ENCODE peak calls at places on chromosomes 4 and X, in four cellular contexts. One of them, this sample, is unnamed.

GRCh38 chr4:16192067-16192466 is 34.2 kb downstream of the TAPT1 start:
- DNase-seq in transverse colon: no peak
- DNase-seq in upper lobe of right lung: no peak
- DNase-seq in uterus: no peak
- DNase-seq in this sample: no peak

GRCh38 chr4:181520790-181521189 is 722.4 kb upstream of the TENM3 start:
- DNase-seq in transverse colon: no peak
- DNase-seq in upper lobe of right lung: no peak
- DNase-seq in uterus: no peak
- DNase-seq in this sample: no peak

GRCh38 chrX:94400488-94400887 is 726.5 kb downstream of the FAM133A start:
- DNase-seq in transverse colon: no peak
- DNase-seq in upper lobe of right lung: no peak
- DNase-seq in uterus: no peak
- DNase-seq in this sample: no peak

GRCh38 chrX:151176351-151176750 is at the start of gene GPR50:
- DNase-seq in transverse colon: no peak
- DNase-seq in upper lobe of right lung: no peak
- DNase-seq in uterus: no peak
- DNase-seq in this sample: no peak

GRCh38 chr4:169823685-169824084 is 65.9 kb upstream of the HPF1 start:
- DNase-seq in transverse colon: peak
- DNase-seq in upper lobe of right lung: no peak
- DNase-seq in uterus: no peak
- DNase-seq in this sample: no peak

GRCh38 chrX:119685225-119686066 is 7.5 kb downstream of the SEPTIN6 start:
- DNase-seq in transverse colon: no peak
- DNase-seq in upper lobe of right lung: peak
- DNase-seq in uterus: peak
- DNase-seq in this sample: no peak

GRCh38 chrX:19649227-19650009 is 134.1 kb upstream of the MAP3K15 start:
- DNase-seq in transverse colon: no peak
- DNase-seq in upper lobe of right lung: no peak
- DNase-seq in uterus: no peak
- DNase-seq in this sample: no peak

GRCh38 chr4:56637154-56637553 is 43.9 kb downstream of the HOPX start:
- DNase-seq in transverse colon: no peak
- DNase-seq in upper lobe of right lung: no peak
- DNase-seq in uterus: no peak
- DNase-seq in this sample: no peak

GRCh38 chr4:52552778-52553177 is 106.3 kb downstream of the USP46 start:
- DNase-seq in transverse colon: no peak
- DNase-seq in upper lobe of right lung: no peak
- DNase-seq in uterus: no peak
- DNase-seq in this sample: no peak

GRCh38 chrX:39900788-39901170 is 197.0 kb downstream of the BCOR start:
- DNase-seq in transverse colon: no peak
- DNase-seq in upper lobe of right lung: no peak
- DNase-seq in uterus: no peak
- DNase-seq in this sample: no peak

GRCh38 chrX:47674776-47675175 is 15.8 kb upstream of the UXT start:
- DNase-seq in transverse colon: no peak
- DNase-seq in upper lobe of right lung: no peak
- DNase-seq in uterus: no peak
- DNase-seq in this sample: no peak

GRCh38 chr4:119729815-119730643 is 101.4 kb upstream of the PDE5A start:
- DNase-seq in transverse colon: peak
- DNase-seq in upper lobe of right lung: no peak
- DNase-seq in uterus: peak
- DNase-seq in this sample: no peak

GRCh38 chrX:48521353-48522243 is at the start of gene EBP:
- DNase-seq in transverse colon: peak
- DNase-seq in upper lobe of right lung: peak
- DNase-seq in uterus: peak
- DNase-seq in this sample: peak

GRCh38 chr4:99755223-99755944 is 61.2 kb upstream of the DAPP1 start:
- DNase-seq in transverse colon: no peak
- DNase-seq in upper lobe of right lung: no peak
- DNase-seq in uterus: no peak
- DNase-seq in this sample: no peak

GRCh38 chrX:39242187-39242586 is 440.9 kb downstream of the MID1IP1 start:
- DNase-seq in transverse colon: peak
- DNase-seq in upper lobe of right lung: no peak
- DNase-seq in uterus: no peak
- DNase-seq in this sample: no peak

GRCh38 chrX:109889289-109890006 is 113.5 kb upstream of the TMEM164 start:
- DNase-seq in transverse colon: no peak
- DNase-seq in upper lobe of right lung: no peak
- DNase-seq in uterus: no peak
- DNase-seq in this sample: no peak

GRCh38 chr4:98446499-98447375 is 185.6 kb downstream of the RAP1GDS1 start:
- DNase-seq in transverse colon: peak
- DNase-seq in upper lobe of right lung: no peak
- DNase-seq in uterus: no peak
- DNase-seq in this sample: peak

GRCh38 chr4:15855804-15856475 is 77.8 kb downstream of the CD38 start:
- DNase-seq in transverse colon: no peak
- DNase-seq in upper lobe of right lung: no peak
- DNase-seq in uterus: peak
- DNase-seq in this sample: no peak

GRCh38 chrX:47936224-47936939 is 67.4 kb downstream of the ZNF182 start:
- DNase-seq in transverse colon: no peak
- DNase-seq in upper lobe of right lung: no peak
- DNase-seq in uterus: no peak
- DNase-seq in this sample: no peak

GRCh38 chrX:113545040-113545439 is 704.4 kb upstream of the AMOT start:
- DNase-seq in transverse colon: no peak
- DNase-seq in upper lobe of right lung: no peak
- DNase-seq in uterus: no peak
- DNase-seq in this sample: no peak
- H3K27ac ChIP-seq in transverse colon: no peak
- H3K27ac ChIP-seq in upper lobe of right lung: no peak
- H3K27ac ChIP-seq in uterus: no peak
- H3K27ac ChIP-seq in this sample: no peak

GRCh38 chr4:48578132-48578964 is 88.3 kb downstream of the ZAR1 start:
- DNase-seq in transverse colon: peak
- DNase-seq in upper lobe of right lung: no peak
- DNase-seq in uterus: peak
- DNase-seq in this sample: no peak

GRCh38 chr4:48571471-48571870 is 81.4 kb downstream of the ZAR1 start:
- DNase-seq in transverse colon: no peak
- DNase-seq in upper lobe of right lung: no peak
- DNase-seq in uterus: no peak
- DNase-seq in this sample: no peak

GRCh38 chr4:48570646-48571220 is 80.7 kb downstream of the ZAR1 start:
- DNase-seq in transverse colon: no peak
- DNase-seq in upper lobe of right lung: no peak
- DNase-seq in uterus: no peak
- DNase-seq in this sample: no peak

DNA sequence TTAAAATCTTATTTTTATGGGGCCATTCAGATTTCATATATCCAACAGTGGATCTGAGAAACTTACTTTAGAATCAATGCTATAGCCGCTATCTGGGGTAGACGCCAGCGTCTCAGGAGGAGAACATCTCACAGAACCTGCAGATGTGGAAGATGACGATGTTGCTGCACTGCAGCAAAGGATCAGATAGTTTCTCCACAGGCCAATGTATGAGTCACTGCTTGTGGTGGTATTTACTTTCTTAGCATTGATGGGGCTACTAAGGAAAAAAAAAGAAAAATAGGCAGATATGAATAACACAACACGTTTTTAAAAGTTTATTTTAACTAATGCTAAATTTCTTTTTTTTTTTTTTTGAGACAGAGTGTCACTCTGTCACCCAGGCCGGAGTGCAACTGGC is 85.9 kb downstream of the ZAR1 start:
- DNase-seq in transverse colon: no peak
- DNase-seq in upper lobe of right lung: no peak
- DNase-seq in uterus: no peak
- DNase-seq in this sample: no peak
- TF ChIP-seq CTCF in transverse colon: no peak
- TF ChIP-seq CTCF in upper lobe of right lung: no peak
- TF ChIP-seq CTCF in uterus: no peak
- TF ChIP-seq CTCF in this sample: no peak

DNA sequence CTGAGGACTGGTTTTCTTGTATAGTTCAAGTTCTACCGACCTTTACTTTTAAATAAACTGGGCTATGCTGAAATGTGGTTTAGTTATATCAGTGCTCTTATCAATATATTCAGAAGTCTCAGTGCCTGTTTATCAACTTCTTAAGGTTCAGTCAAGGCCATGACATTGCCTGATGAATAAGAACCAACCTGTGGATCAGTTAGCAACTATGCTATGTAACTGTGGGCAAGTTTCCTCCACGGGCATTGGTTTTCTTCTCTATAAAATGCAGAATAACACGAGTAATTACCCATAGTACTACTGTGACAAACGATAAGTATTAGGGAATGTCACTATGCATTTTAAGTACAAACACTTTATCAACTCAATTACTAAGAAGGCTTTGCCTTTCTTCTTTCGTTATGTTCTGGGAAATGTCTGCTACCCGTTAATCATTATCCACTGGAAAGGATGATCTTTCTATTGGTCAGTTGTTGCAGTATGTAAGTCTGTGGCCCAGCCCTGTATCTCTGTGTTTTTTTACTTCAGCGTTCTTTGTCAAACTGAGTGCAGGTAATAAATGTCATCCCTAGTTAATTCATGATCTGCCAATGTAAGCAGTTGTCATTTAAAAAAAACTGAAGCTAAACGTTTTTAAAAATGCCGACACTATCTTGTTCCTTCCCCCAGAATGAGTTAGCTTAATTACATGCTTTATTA is 181.8 kb downstream of the PCDH7 start:
- DNase-seq in transverse colon: no peak
- DNase-seq in upper lobe of right lung: no peak
- DNase-seq in uterus: no peak
- DNase-seq in this sample: no peak
- H3K27ac ChIP-seq in transverse colon: no peak
- H3K27ac ChIP-seq in upper lobe of right lung: no peak
- H3K27ac ChIP-seq in uterus: peak
- H3K27ac ChIP-seq in this sample: no peak

GRCh38 chr4:87342872-87343271 is 20.2 kb upstream of the HSD17B13 start:
- DNase-seq in transverse colon: no peak
- DNase-seq in upper lobe of right lung: no peak
- DNase-seq in uterus: no peak
- DNase-seq in this sample: no peak
- TF ChIP-seq CTCF in transverse colon: no peak
- TF ChIP-seq CTCF in upper lobe of right lung: no peak
- TF ChIP-seq CTCF in uterus: no peak
- TF ChIP-seq CTCF in this sample: no peak

DNA sequence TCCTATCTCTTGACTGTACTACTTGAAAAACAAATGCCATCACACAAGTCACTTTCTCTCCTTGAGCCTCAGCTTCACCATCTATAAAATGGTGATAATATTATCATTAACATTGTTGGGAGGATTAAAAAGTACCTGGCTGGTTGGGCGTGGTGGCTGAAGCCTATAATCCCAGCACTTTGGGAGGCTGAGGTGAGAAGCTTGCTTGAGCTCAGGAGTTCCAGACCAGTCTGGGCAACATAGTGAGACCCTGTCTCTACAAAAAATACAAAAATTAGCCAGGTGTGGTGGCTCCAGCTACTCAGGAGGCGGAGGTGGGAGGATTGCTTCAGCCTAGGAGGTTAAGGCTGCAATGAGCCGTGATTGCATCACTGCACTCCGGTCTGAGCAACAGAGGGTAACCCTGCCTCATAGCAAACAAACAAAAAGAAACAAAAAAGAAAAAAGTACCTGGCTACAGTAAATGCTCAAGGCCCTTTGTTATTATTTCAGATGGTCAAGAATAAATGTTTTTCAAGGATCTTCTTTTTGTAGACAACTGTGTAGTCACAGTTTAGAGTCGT is 120.3 kb downstream of the CHRNA9 start:
- DNase-seq in transverse colon: no peak
- DNase-seq in upper lobe of right lung: peak
- DNase-seq in uterus: no peak
- DNase-seq in this sample: no peak
- H3K27ac ChIP-seq in transverse colon: no peak
- H3K27ac ChIP-seq in upper lobe of right lung: peak
- H3K27ac ChIP-seq in uterus: no peak
- H3K27ac ChIP-seq in this sample: no peak

GRCh38 chrX:44544036-44544435 is 1.4 kb upstream of the FUNDC1 start:
- DNase-seq in transverse colon: no peak
- DNase-seq in upper lobe of right lung: no peak
- DNase-seq in uterus: no peak
- DNase-seq in this sample: no peak

GRCh38 chrX:44542567-44543325 is at the start of gene FUNDC1:
- DNase-seq in transverse colon: peak
- DNase-seq in upper lobe of right lung: peak
- DNase-seq in uterus: peak
- DNase-seq in this sample: peak
- TF ChIP-seq CTCF in transverse colon: no peak
- TF ChIP-seq CTCF in upper lobe of right lung: no peak
- TF ChIP-seq CTCF in uterus: peak
- TF ChIP-seq CTCF in this sample: peak

DNA sequence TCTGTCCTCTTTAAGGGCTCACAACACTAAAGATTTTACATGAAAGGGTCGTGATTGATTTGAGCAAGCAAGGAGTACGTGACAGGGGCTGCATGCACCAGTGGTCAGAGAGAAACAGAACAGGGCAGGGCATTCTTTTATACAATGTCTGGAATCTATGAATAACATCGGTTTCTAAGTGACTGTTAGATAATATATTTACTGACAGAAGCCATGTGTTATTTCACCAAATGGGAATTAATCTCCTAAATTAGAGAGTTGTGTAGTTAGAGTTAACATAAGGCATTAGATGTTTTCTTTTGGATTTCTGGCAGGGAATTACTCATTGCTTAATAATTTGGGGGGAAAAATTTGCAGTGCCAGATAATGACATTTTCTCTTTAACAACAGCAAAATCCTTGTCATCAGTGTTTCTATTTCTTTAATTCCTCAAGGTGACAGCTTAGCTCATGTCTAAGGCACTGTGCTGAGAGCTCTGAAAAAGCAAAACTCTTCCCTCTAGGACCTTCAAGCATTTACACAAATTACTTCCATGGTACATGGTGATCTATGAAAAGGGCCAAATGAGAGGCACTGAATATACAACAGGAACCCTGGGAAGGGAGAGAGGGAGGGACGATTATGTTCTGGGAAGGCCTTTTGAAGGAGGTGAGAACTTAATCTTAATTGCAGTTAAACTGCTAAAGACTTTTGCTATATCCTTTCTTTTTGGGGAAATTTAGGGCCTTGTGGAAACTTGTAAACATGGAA is 145.0 kb downstream of the RTL3 start:
- DNase-seq in transverse colon: no peak
- DNase-seq in upper lobe of right lung: no peak
- DNase-seq in uterus: no peak
- DNase-seq in this sample: no peak
- H3K27ac ChIP-seq in transverse colon: no peak
- H3K27ac ChIP-seq in upper lobe of right lung: no peak
- H3K27ac ChIP-seq in uterus: no peak
- H3K27ac ChIP-seq in this sample: no peak

DNA sequence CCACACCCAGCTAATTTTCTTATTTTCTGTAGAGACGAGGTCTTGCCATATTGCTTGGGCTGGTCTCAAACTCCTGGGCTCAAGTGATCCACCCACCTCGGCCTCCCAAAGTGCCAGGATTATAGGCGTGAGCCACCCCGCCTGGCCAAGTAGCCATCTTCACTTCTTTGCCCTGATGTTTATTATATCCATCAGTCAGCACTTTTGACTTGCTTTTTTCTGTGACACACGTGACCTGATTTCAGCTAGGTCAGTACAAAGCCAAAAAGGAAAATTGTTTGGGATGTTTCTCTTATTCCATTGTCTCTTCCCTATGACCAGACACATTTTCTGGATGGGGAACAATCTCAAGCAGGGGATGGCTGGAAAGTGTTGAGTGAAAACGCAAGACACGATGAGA is 45.3 kb upstream of the MID1 start:
- DNase-seq in transverse colon: no peak
- DNase-seq in upper lobe of right lung: no peak
- DNase-seq in uterus: no peak
- DNase-seq in this sample: no peak
- TF ChIP-seq CTCF in transverse colon: no peak
- TF ChIP-seq CTCF in upper lobe of right lung: no peak
- TF ChIP-seq CTCF in uterus: no peak
- TF ChIP-seq CTCF in this sample: no peak